ENCODE peak calls at places on chromosome 10, in eight cellular contexts. W is endothelial cell of umbilical vein, F is SK-N-SH, D is HCT116, B is prostate gland, G is stomach, P is spleen, T is GM23338. N is an unnamed sample.
A peak's percentile ranks its signal among the peaks of the same experiment; 100 is the strongest.

GRCh38 chr10:94677691-94678090 is 5.8 kb upstream of the CYP2C18 start:
- DNase-seq in D (peak; percentile 6), B (no peak), T (peak; percentile 75), P (no peak), G (peak; percentile 48), W (no peak), F (no peak), N (no peak)

GRCh38 chr10:132458595-132459251 is 61.7 kb downstream of the PWWP2B start:
- DNase-seq in F (peak; percentile 95), W (peak; percentile 21), D (no peak), T (peak; percentile 78), B (no peak), G (peak; percentile 71), P (peak; percentile 93), N (peak; percentile 68)

GRCh38 chr10:122688293-122688989 is 11.2 kb downstream of the C10orf120 start:
- DNase-seq in F (no peak), P (no peak), D (no peak), B (no peak), G (no peak), T (peak; percentile 9), W (peak; percentile 32), N (no peak)

GRCh38 chr10:59944339-59944935 is 38.1 kb upstream of the CCDC6 start:
- DNase-seq in G (no peak), P (no peak), T (no peak), D (no peak), F (no peak), B (no peak), W (no peak), N (no peak)

GRCh38 chr10:19689231-19689630 is 127.0 kb upstream of the PLXDC2 start:
- DNase-seq in F (no peak), T (no peak), G (no peak), D (no peak), P (no peak), W (no peak), B (no peak), N (no peak)

GRCh38 chr10:119549247-119549999 is 6.9 kb upstream of the RGS10 start:
- DNase-seq in W (no peak), B (no peak), T (no peak), D (no peak), G (no peak), F (no peak), P (no peak), N (no peak)

GRCh38 chr10:78211476-78212110 is 177.9 kb downstream of the RPS24 start:
- DNase-seq in D (peak; percentile 6), G (no peak), P (peak; percentile 56), B (peak; percentile 25), F (peak; percentile 71), W (peak; percentile 55), T (peak; percentile 35), N (no peak)

GRCh38 chr10:69679736-69680135 is 49.7 kb downstream of the FAM241B start:
- DNase-seq in P (peak; percentile 25), T (no peak), W (no peak), F (no peak), B (no peak), D (no peak), G (no peak), N (no peak)

GRCh38 chr10:42872865-42873435 is 90.4 kb downstream of the BMS1 start:
- DNase-seq in G (no peak), F (no peak), W (no peak), T (no peak), B (no peak), P (no peak), D (no peak), N (no peak)

GRCh38 chr10:68600041-68600778 is 40.1 kb downstream of the TET1 start:
- DNase-seq in F (peak; percentile 80), W (peak; percentile 86), D (peak; percentile 70), B (peak; percentile 60), T (peak; percentile 95), G (peak; percentile 65), P (peak; percentile 86), N (peak; percentile 85)

GRCh38 chr10:30784896-30785605 is 155.5 kb upstream of the LYZL2 start:
- DNase-seq in B (peak; percentile 58), P (peak; percentile 88), G (peak; percentile 68), D (no peak), W (peak; percentile 78), T (peak; percentile 94), F (peak; percentile 91), N (peak; percentile 88)

GRCh38 chr10:21036757-21037156 is 139.6 kb upstream of the NEBL start:
- DNase-seq in G (no peak), W (no peak), P (no peak), F (no peak), B (no peak), T (no peak), D (no peak), N (no peak)

GRCh38 chr10:83553366-83553765 is 585.9 kb upstream of the GHITM start:
- DNase-seq in P (no peak), W (peak; percentile 40), T (no peak), D (no peak), F (no peak), B (no peak), G (no peak), N (no peak)

GRCh38 chr10:114400091-114400490 is 4.2 kb downstream of the AFAP1L2 start:
- DNase-seq in F (no peak), B (no peak), D (no peak), G (no peak), T (no peak), W (no peak), P (no peak), N (no peak)

GRCh38 chr10:59285848-59286247 is 76.5 kb downstream of the FAM13C start:
- DNase-seq in F (no peak), D (no peak), W (no peak), T (no peak), P (no peak), G (no peak), B (no peak), N (no peak)

GRCh38 chr10:117165557-117166419 is 27.7 kb upstream of the VAX1 start:
- DNase-seq in T (peak; percentile 90), F (peak; percentile 89), P (no peak), G (no peak), D (peak; percentile 33), W (peak; percentile 51), B (no peak), N (peak; percentile 64)

GRCh38 chr10:23325132-23325531 is 19.5 kb downstream of the C10orf67 start:
- DNase-seq in G (no peak), T (peak; percentile 11), P (no peak), W (no peak), D (no peak), B (no peak), F (no peak), N (no peak)

GRCh38 chr10:118840071-118840775 is 85.5 kb upstream of the CACUL1 start:
- DNase-seq in D (peak; percentile 95), P (no peak), T (no peak), G (no peak), B (no peak), W (no peak), F (no peak), N (no peak)

GRCh38 chr10:6220418-6221191 is 17.9 kb downstream of the PFKFB3 start:
- DNase-seq in T (no peak), W (no peak), G (no peak), D (no peak), F (peak; percentile 14), P (no peak), B (no peak), N (no peak)

GRCh38 chr10:117509573-117509972 is 33.0 kb upstream of the EMX2 start:
- DNase-seq in W (no peak), P (no peak), B (no peak), T (no peak), D (no peak), F (no peak), G (no peak), N (peak; percentile 59)

GRCh38 chr10:85976267-85976793 is 390.3 kb downstream of the GRID1 start:
- DNase-seq in F (no peak), W (no peak), B (no peak), D (no peak), G (no peak), P (no peak), T (peak; percentile 14), N (no peak)

GRCh38 chr10:99387071-99387470 is 43.4 kb downstream of the GOT1 start:
- DNase-seq in F (no peak), W (no peak), P (no peak), B (no peak), T (no peak), G (no peak), D (no peak), N (no peak)

GRCh38 chr10:119689016-119689564 is 36.8 kb upstream of the INPP5F start:
- DNase-seq in D (no peak), B (no peak), F (no peak), P (no peak), W (no peak), T (peak; percentile 43), G (no peak), N (no peak)

GRCh38 chr10:72330059-72330426 is 24.7 kb downstream of the DNAJB12 start:
- DNase-seq in P (no peak), G (no peak), W (no peak), F (no peak), D (no peak), B (no peak), T (no peak), N (no peak)
- H3K4me1 ChIP-seq in P (peaks cover 100% of the 10 kb centered on the region), G (peaks cover 98% of the 10 kb centered on the region), W (peaks cover 47% of the 10 kb centered on the region), F (peaks cover 76% of the 10 kb centered on the region), D (peaks cover 72% of the 10 kb centered on the region), B (peaks cover 35% of the 10 kb centered on the region), T (peaks cover 16% of the 10 kb centered on the region), N (peaks cover 80% of the 10 kb centered on the region)

GRCh38 chr10:28623483-28623882 is 53.8 kb upstream of the BAMBI start:
- DNase-seq in D (no peak), B (no peak), P (no peak), F (no peak), G (no peak), W (no peak), T (no peak), N (no peak)
- TF ChIP-seq POLR2AphosphoS5 in D (no peak), B (no peak), P (no peak), F (no peak), G (no peak), W (no peak), T (no peak), N (no peak)

DNA sequence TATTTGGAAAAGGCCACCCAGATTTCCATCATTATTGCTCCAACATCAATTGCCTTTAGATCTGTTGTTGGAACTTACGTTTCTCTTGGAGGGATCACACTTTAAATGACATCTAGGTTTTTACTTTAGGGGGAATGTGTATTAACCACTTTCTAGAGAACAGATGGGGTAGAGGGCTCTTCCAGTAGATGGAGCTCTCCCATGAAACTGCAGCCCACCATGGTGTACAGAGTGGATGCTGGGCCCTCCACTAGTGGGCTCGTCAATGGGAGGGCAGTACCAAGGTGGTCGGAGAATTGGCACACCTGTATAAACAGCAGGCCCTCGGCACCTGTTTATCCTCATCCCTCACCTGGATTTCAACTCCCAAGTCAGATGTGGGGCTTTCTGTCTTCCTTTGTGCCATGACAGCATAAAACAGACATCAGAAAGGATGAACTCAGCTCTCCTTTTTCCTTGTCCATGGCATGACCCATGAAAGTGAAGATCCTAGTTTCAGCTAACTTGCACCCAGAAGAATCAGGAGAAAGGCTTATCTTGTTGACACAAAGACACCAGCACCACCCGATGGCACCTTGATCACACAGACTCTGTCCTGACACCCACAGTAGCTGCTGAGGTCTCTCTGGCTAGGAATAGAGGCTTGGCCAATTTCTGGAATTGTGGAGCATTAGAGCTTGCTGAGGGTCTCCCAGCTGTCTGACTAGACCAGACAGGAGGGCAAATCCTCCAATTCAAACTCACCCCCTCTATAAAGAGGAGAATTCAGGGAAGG is 150.5 kb downstream of the CYP26A1 start:
- DNase-seq in T (no peak), D (no peak), W (no peak), F (no peak), G (no peak), B (no peak), P (no peak), N (no peak)
- TF ChIP-seq CTCF in T (peak; percentile 62), D (no peak), W (no peak), F (no peak), G (no peak), B (no peak), P (no peak), N (no peak)

GRCh38 chr10:13706175-13706574 is 119.4 kb downstream of the PRPF18 start:
- DNase-seq in G (no peak), D (no peak), T (peak; percentile 55), P (no peak), F (no peak), B (no peak), W (no peak), N (no peak)
- H3K4me1 ChIP-seq in G (peaks cover 64% of the 10 kb centered on the region), D (peaks cover 10% of the 10 kb centered on the region), T (peaks cover 49% of the 10 kb centered on the region), P (peaks cover 61% of the 10 kb centered on the region), F (peaks cover 5% of the 10 kb centered on the region), B (peaks cover 5% of the 10 kb centered on the region), W (peaks cover 69% of the 10 kb centered on the region), N (peaks cover 69% of the 10 kb centered on the region)

N was measured in suprapubic skin.